ENCODE peak calls at places on chromosomes 11 and 22, in four cellular contexts. H, K, V and M are unnamed samples.

GRCh38 chr11:59960502-59961381 is 3.1 kb upstream of the OOSP4A start:
- DNase-seq in K (no peak), H (peak; percentile 12), V (peak; percentile 89), M (no peak)

GRCh38 chr11:831132-831864 is 1.5 kb upstream of the CD151 start:
- DNase-seq in H (no peak), V (no peak), K (no peak), M (no peak)

GRCh38 chr11:66008468-66009101 is 3.2 kb upstream of the CST6 start:
- DNase-seq in V (no peak), H (no peak), K (no peak), M (no peak)

GRCh38 chr11:34970033-34970432 is 53.6 kb downstream of the PDHX start:
- DNase-seq in V (no peak), H (no peak), K (no peak), M (no peak)

GRCh38 chr22:18091916-18092526 is 14.2 kb downstream of the PEX26 start:
- DNase-seq in H (no peak), K (no peak), V (no peak), M (no peak)

GRCh38 chr11:93652161-93652597 is 9.3 kb upstream of the CEP295 start:
- DNase-seq in H (peak; percentile 19), V (peak; percentile 55), K (no peak), M (no peak)

GRCh38 chr11:133900176-133901105 is 55.1 kb upstream of the SPATA19 start:
- DNase-seq in K (peak; percentile 7), H (no peak), V (no peak), M (no peak)

GRCh38 chr11:71285111-71285510 is 32.7 kb upstream of the SHANK2 start:
- DNase-seq in K (no peak), H (no peak), V (no peak), M (no peak)

GRCh38 chr11:122671270-122671906 is 15.9 kb downstream of the UBASH3B start:
- DNase-seq in K (no peak), V (no peak), H (no peak), M (no peak)

GRCh38 chr11:104484784-104485554 is 321.0 kb upstream of the PDGFD start:
- DNase-seq in H (no peak), V (no peak), K (no peak), M (no peak)

GRCh38 chr22:36732609-36733008 is 29.1 kb upstream of the CACNG2 start:
- DNase-seq in V (no peak), K (no peak), H (no peak), M (no peak)

GRCh38 chr11:46604796-46605195 is 11.0 kb upstream of the AMBRA1 start:
- DNase-seq in V (no peak), K (no peak), H (no peak), M (no peak)

GRCh38 chr22:33049125-33049729 is 9.0 kb downstream of the SYN3 start:
- DNase-seq in K (peak; percentile 83), V (peak; percentile 63), H (peak; percentile 78), M (peak; percentile 5)

GRCh38 chr22:17890892-17891291 is 116.6 kb upstream of the BID start:
- DNase-seq in V (no peak), K (no peak), H (no peak), M (no peak)

GRCh38 chr11:2688381-2689231 is 11.2 kb downstream of the KCNQ1OT1 start:
- DNase-seq in K (peak; percentile 6), H (no peak), V (no peak), M (no peak)

GRCh38 chr11:73518195-73518594 is 79.7 kb downstream of the FAM168A start:
- DNase-seq in V (no peak), H (no peak), K (no peak), M (no peak)

GRCh38 chr11:87722756-87723599 is 452.3 kb downstream of the RAB38 start:
- DNase-seq in V (peak; percentile 16), H (peak; percentile 5), K (peak; percentile 64), M (no peak)

GRCh38 chr11:95461858-95462257 is 230.9 kb upstream of the SESN3 start:
- DNase-seq in H (no peak), K (no peak), V (no peak), M (no peak)

GRCh38 chr11:63671322-63672155 is at the start of gene ATL3:
- DNase-seq in V (peak; percentile 99), H (peak; percentile 97), K (peak; percentile 99), M (peak; percentile 85)

GRCh38 chr11:134206185-134206584 is 17.6 kb downstream of the NCAPD3 start:
- DNase-seq in V (no peak), H (peak; percentile 76), K (no peak), M (no peak)

GRCh38 chr22:37284807-37285355 is 2.6 kb downstream of the CYTH4 start:
- DNase-seq in K (no peak), V (no peak), H (no peak), M (peak; percentile 68)

GRCh38 chr11:14789879-14790484 is 102.0 kb downstream of the CYP2R1 start:
- DNase-seq in V (peak; percentile 9), K (no peak), H (no peak), M (no peak)
- TF ChIP-seq USF1 in V (no peak), K (no peak), H (no peak), M (no peak)

GRCh38 chr11:12157241-12157661 is 46.9 kb downstream of the MICAL2 start:
- DNase-seq in H (no peak), V (no peak), K (no peak), M (no peak)
- TF ChIP-seq USF1 in H (no peak), V (no peak), K (no peak), M (no peak)

GRCh38 chr11:69634590-69634989 is 6.4 kb upstream of the CCND1 start:
- DNase-seq in V (no peak), H (no peak), K (no peak), M (no peak)
- TF ChIP-seq USF1 in V (no peak), H (no peak), K (no peak), M (no peak)

GRCh38 chr11:111574373-111575230 is 27.6 kb upstream of the SIK2 start:
- DNase-seq in H (no peak), V (peak; percentile 37), K (no peak), M (no peak)
- TF ChIP-seq USF1 in H (no peak), V (no peak), K (no peak), M (no peak)